ENCODE peak calls at places on chromosomes 6 and 20, in five cellular contexts. One of them, this sample, is unnamed.

GRCh38 chr6:37679539-37680476 is 17.9 kb downstream of the MDGA1 start:
- DNase-seq in stimulated activated CD4-positive, alpha-beta T cell treated with anti-CD3 and anti-CD28 coated beads, Interleukin-12 subunit alpha, Interleukin-12 subunit beta, amount 100 ng/mL, for 4 hours: no peak
- DNase-seq in iPS-NIHi11: peak; percentile 65
- DNase-seq in mucosa of gallbladder: no peak
- DNase-seq in KBM-7: no peak
- DNase-seq in this sample: no peak

GRCh38 chr6:169078399-169079145 is 175.1 kb downstream of the THBS2 start:
- DNase-seq in KBM-7: no peak
- DNase-seq in stimulated activated CD4-positive, alpha-beta T cell treated with anti-CD3 and anti-CD28 coated beads, Interleukin-12 subunit alpha, Interleukin-12 subunit beta, amount 100 ng/mL, for 4 hours: no peak
- DNase-seq in mucosa of gallbladder: no peak
- DNase-seq in iPS-NIHi11: no peak
- DNase-seq in this sample: no peak

GRCh38 chr6:127119361-127120108 is 1.1 kb downstream of the RSPO3 start:
- DNase-seq in mucosa of gallbladder: no peak
- DNase-seq in stimulated activated CD4-positive, alpha-beta T cell treated with anti-CD3 and anti-CD28 coated beads, Interleukin-12 subunit alpha, Interleukin-12 subunit beta, amount 100 ng/mL, for 4 hours: no peak
- DNase-seq in KBM-7: no peak
- DNase-seq in iPS-NIHi11: peak; percentile 50
- DNase-seq in this sample: no peak

GRCh38 chr6:155850408-155850841 is 394.8 kb upstream of the NOX3 start:
- DNase-seq in iPS-NIHi11: no peak
- DNase-seq in mucosa of gallbladder: no peak
- DNase-seq in KBM-7: no peak
- DNase-seq in stimulated activated CD4-positive, alpha-beta T cell treated with anti-CD3 and anti-CD28 coated beads, Interleukin-12 subunit alpha, Interleukin-12 subunit beta, amount 100 ng/mL, for 4 hours: no peak
- DNase-seq in this sample: no peak

GRCh38 chr20:58294497-58295455 is 14.7 kb upstream of the RAB22A start:
- DNase-seq in iPS-NIHi11: no peak
- DNase-seq in stimulated activated CD4-positive, alpha-beta T cell treated with anti-CD3 and anti-CD28 coated beads, Interleukin-12 subunit alpha, Interleukin-12 subunit beta, amount 100 ng/mL, for 4 hours: no peak
- DNase-seq in mucosa of gallbladder: no peak
- DNase-seq in KBM-7: no peak
- DNase-seq in this sample: no peak

GRCh38 chr6:159467473-159468041 is 225.5 kb downstream of the SOD2 start:
- DNase-seq in stimulated activated CD4-positive, alpha-beta T cell treated with anti-CD3 and anti-CD28 coated beads, Interleukin-12 subunit alpha, Interleukin-12 subunit beta, amount 100 ng/mL, for 4 hours: no peak
- DNase-seq in KBM-7: peak; percentile 3
- DNase-seq in iPS-NIHi11: no peak
- DNase-seq in mucosa of gallbladder: no peak
- DNase-seq in this sample: no peak

GRCh38 chr20:1330075-1330830 is 1.3 kb upstream of the SDCBP2 start:
- DNase-seq in KBM-7: no peak
- DNase-seq in mucosa of gallbladder: peak; percentile 89
- DNase-seq in iPS-NIHi11: no peak
- DNase-seq in stimulated activated CD4-positive, alpha-beta T cell treated with anti-CD3 and anti-CD28 coated beads, Interleukin-12 subunit alpha, Interleukin-12 subunit beta, amount 100 ng/mL, for 4 hours: no peak
- DNase-seq in this sample: peak; percentile 61

GRCh38 chr20:36470482-36471062 is 70.7 kb upstream of the MYL9 start:
- DNase-seq in KBM-7: no peak
- DNase-seq in stimulated activated CD4-positive, alpha-beta T cell treated with anti-CD3 and anti-CD28 coated beads, Interleukin-12 subunit alpha, Interleukin-12 subunit beta, amount 100 ng/mL, for 4 hours: no peak
- DNase-seq in mucosa of gallbladder: no peak
- DNase-seq in iPS-NIHi11: no peak
- DNase-seq in this sample: no peak

GRCh38 chr20:46523108-46523507 is 9.7 kb upstream of the ZNF334 start:
- DNase-seq in stimulated activated CD4-positive, alpha-beta T cell treated with anti-CD3 and anti-CD28 coated beads, Interleukin-12 subunit alpha, Interleukin-12 subunit beta, amount 100 ng/mL, for 4 hours: no peak
- DNase-seq in mucosa of gallbladder: peak; percentile 44
- DNase-seq in KBM-7: no peak
- DNase-seq in iPS-NIHi11: no peak
- DNase-seq in this sample: no peak

GRCh38 chr6:165636015-165636414 is 27.0 kb downstream of the PDE10A start:
- DNase-seq in iPS-NIHi11: no peak
- DNase-seq in stimulated activated CD4-positive, alpha-beta T cell treated with anti-CD3 and anti-CD28 coated beads, Interleukin-12 subunit alpha, Interleukin-12 subunit beta, amount 100 ng/mL, for 4 hours: no peak
- DNase-seq in KBM-7: no peak
- DNase-seq in mucosa of gallbladder: no peak
- DNase-seq in this sample: no peak

GRCh38 chr6:34273242-34273805 is 24.5 kb upstream of the SMIM29 start:
- DNase-seq in iPS-NIHi11: no peak
- DNase-seq in KBM-7: peak; percentile 93
- DNase-seq in mucosa of gallbladder: peak; percentile 20
- DNase-seq in stimulated activated CD4-positive, alpha-beta T cell treated with anti-CD3 and anti-CD28 coated beads, Interleukin-12 subunit alpha, Interleukin-12 subunit beta, amount 100 ng/mL, for 4 hours: no peak
- DNase-seq in this sample: no peak

GRCh38 chr20:63739129-63740069 is at the start of gene SLC2A4RG:
- DNase-seq in mucosa of gallbladder: peak; percentile 75
- DNase-seq in KBM-7: peak; percentile 51
- DNase-seq in iPS-NIHi11: peak; percentile 99
- DNase-seq in stimulated activated CD4-positive, alpha-beta T cell treated with anti-CD3 and anti-CD28 coated beads, Interleukin-12 subunit alpha, Interleukin-12 subunit beta, amount 100 ng/mL, for 4 hours: peak; percentile 67
- DNase-seq in this sample: peak; percentile 62

GRCh38 chr20:32563311-32564272 is 21.5 kb downstream of the NOL4L start:
- DNase-seq in KBM-7: no peak
- DNase-seq in stimulated activated CD4-positive, alpha-beta T cell treated with anti-CD3 and anti-CD28 coated beads, Interleukin-12 subunit alpha, Interleukin-12 subunit beta, amount 100 ng/mL, for 4 hours: no peak
- DNase-seq in mucosa of gallbladder: no peak
- DNase-seq in iPS-NIHi11: no peak
- DNase-seq in this sample: no peak

GRCh38 chr6:119442776-119443184 is 93.2 kb upstream of the MAN1A1 start:
- DNase-seq in iPS-NIHi11: no peak
- DNase-seq in KBM-7: peak; percentile 92
- DNase-seq in mucosa of gallbladder: peak; percentile 25
- DNase-seq in stimulated activated CD4-positive, alpha-beta T cell treated with anti-CD3 and anti-CD28 coated beads, Interleukin-12 subunit alpha, Interleukin-12 subunit beta, amount 100 ng/mL, for 4 hours: no peak
- DNase-seq in this sample: no peak

GRCh38 chr20:5864873-5865582 is 85.3 kb downstream of the TRMT6 start:
- DNase-seq in iPS-NIHi11: no peak
- DNase-seq in stimulated activated CD4-positive, alpha-beta T cell treated with anti-CD3 and anti-CD28 coated beads, Interleukin-12 subunit alpha, Interleukin-12 subunit beta, amount 100 ng/mL, for 4 hours: no peak
- DNase-seq in mucosa of gallbladder: no peak
- DNase-seq in KBM-7: no peak
- DNase-seq in this sample: peak; percentile 12

GRCh38 chr6:37783831-37784584 is 35.5 kb upstream of the ZFAND3 start:
- DNase-seq in mucosa of gallbladder: no peak
- DNase-seq in KBM-7: no peak
- DNase-seq in stimulated activated CD4-positive, alpha-beta T cell treated with anti-CD3 and anti-CD28 coated beads, Interleukin-12 subunit alpha, Interleukin-12 subunit beta, amount 100 ng/mL, for 4 hours: peak; percentile 20
- DNase-seq in iPS-NIHi11: no peak
- DNase-seq in this sample: no peak

GRCh38 chr6:25026723-25027122 is 91.0 kb upstream of the RIPOR2 start:
- DNase-seq in iPS-NIHi11: no peak
- DNase-seq in KBM-7: no peak
- DNase-seq in mucosa of gallbladder: no peak
- DNase-seq in stimulated activated CD4-positive, alpha-beta T cell treated with anti-CD3 and anti-CD28 coated beads, Interleukin-12 subunit alpha, Interleukin-12 subunit beta, amount 100 ng/mL, for 4 hours: no peak
- DNase-seq in this sample: no peak

GRCh38 chr20:46028772-46029371 is at the start of gene SLC12A5:
- DNase-seq in KBM-7: no peak
- DNase-seq in stimulated activated CD4-positive, alpha-beta T cell treated with anti-CD3 and anti-CD28 coated beads, Interleukin-12 subunit alpha, Interleukin-12 subunit beta, amount 100 ng/mL, for 4 hours: no peak
- DNase-seq in mucosa of gallbladder: no peak
- DNase-seq in iPS-NIHi11: no peak
- DNase-seq in this sample: no peak

GRCh38 chr6:13715444-13715883 is 3.8 kb upstream of the RANBP9 start:
- DNase-seq in iPS-NIHi11: no peak
- DNase-seq in mucosa of gallbladder: no peak
- DNase-seq in KBM-7: peak; percentile 43
- DNase-seq in stimulated activated CD4-positive, alpha-beta T cell treated with anti-CD3 and anti-CD28 coated beads, Interleukin-12 subunit alpha, Interleukin-12 subunit beta, amount 100 ng/mL, for 4 hours: no peak
- DNase-seq in this sample: no peak

GRCh38 chr6:126723541-126724170 is 383.7 kb downstream of the CENPW start:
- DNase-seq in KBM-7: no peak
- DNase-seq in stimulated activated CD4-positive, alpha-beta T cell treated with anti-CD3 and anti-CD28 coated beads, Interleukin-12 subunit alpha, Interleukin-12 subunit beta, amount 100 ng/mL, for 4 hours: no peak
- DNase-seq in mucosa of gallbladder: no peak
- DNase-seq in iPS-NIHi11: no peak
- DNase-seq in this sample: no peak

GRCh38 chr6:41416165-41416837 is 80.9 kb downstream of the NCR2 start:
- DNase-seq in stimulated activated CD4-positive, alpha-beta T cell treated with anti-CD3 and anti-CD28 coated beads, Interleukin-12 subunit alpha, Interleukin-12 subunit beta, amount 100 ng/mL, for 4 hours: no peak
- DNase-seq in KBM-7: no peak
- DNase-seq in mucosa of gallbladder: no peak
- DNase-seq in iPS-NIHi11: no peak
- DNase-seq in this sample: no peak

GRCh38 chr6:52286798-52287432 is 2.4 kb upstream of the MCM3 start:
- DNase-seq in iPS-NIHi11: peak; percentile 57
- DNase-seq in KBM-7: peak; percentile 80
- DNase-seq in stimulated activated CD4-positive, alpha-beta T cell treated with anti-CD3 and anti-CD28 coated beads, Interleukin-12 subunit alpha, Interleukin-12 subunit beta, amount 100 ng/mL, for 4 hours: peak; percentile 60
- DNase-seq in mucosa of gallbladder: peak; percentile 69
- DNase-seq in this sample: peak; percentile 42

GRCh38 chr6:45326698-45327417 is 1.3 kb upstream of the RUNX2 start:
- DNase-seq in iPS-NIHi11: no peak
- DNase-seq in stimulated activated CD4-positive, alpha-beta T cell treated with anti-CD3 and anti-CD28 coated beads, Interleukin-12 subunit alpha, Interleukin-12 subunit beta, amount 100 ng/mL, for 4 hours: no peak
- DNase-seq in KBM-7: no peak
- DNase-seq in mucosa of gallbladder: no peak
- DNase-seq in this sample: no peak

GRCh38 chr6:158026054-158026900 is 44.6 kb downstream of the SYNJ2 start:
- DNase-seq in KBM-7: peak; percentile 98
- DNase-seq in stimulated activated CD4-positive, alpha-beta T cell treated with anti-CD3 and anti-CD28 coated beads, Interleukin-12 subunit alpha, Interleukin-12 subunit beta, amount 100 ng/mL, for 4 hours: peak; percentile 71
- DNase-seq in iPS-NIHi11: peak; percentile 65
- DNase-seq in mucosa of gallbladder: peak; percentile 88
- DNase-seq in this sample: peak; percentile 85

GRCh38 chr6:21046276-21046675 is 512.0 kb downstream of the CDKAL1 start:
- DNase-seq in stimulated activated CD4-positive, alpha-beta T cell treated with anti-CD3 and anti-CD28 coated beads, Interleukin-12 subunit alpha, Interleukin-12 subunit beta, amount 100 ng/mL, for 4 hours: no peak
- DNase-seq in KBM-7: no peak
- DNase-seq in iPS-NIHi11: no peak
- DNase-seq in mucosa of gallbladder: peak; percentile 20
- DNase-seq in this sample: no peak

GRCh38 chr6:168342626-168343025 is 23.0 kb upstream of the DACT2 start:
- DNase-seq in iPS-NIHi11: peak; percentile 60
- DNase-seq in stimulated activated CD4-positive, alpha-beta T cell treated with anti-CD3 and anti-CD28 coated beads, Interleukin-12 subunit alpha, Interleukin-12 subunit beta, amount 100 ng/mL, for 4 hours: no peak
- DNase-seq in KBM-7: no peak
- DNase-seq in mucosa of gallbladder: peak; percentile 68
- DNase-seq in this sample: no peak

GRCh38 chr6:134115715-134116074 is 63.3 kb upstream of the SLC2A12 start:
- DNase-seq in stimulated activated CD4-positive, alpha-beta T cell treated with anti-CD3 and anti-CD28 coated beads, Interleukin-12 subunit alpha, Interleukin-12 subunit beta, amount 100 ng/mL, for 4 hours: no peak
- DNase-seq in mucosa of gallbladder: no peak
- DNase-seq in iPS-NIHi11: no peak
- DNase-seq in KBM-7: no peak
- DNase-seq in this sample: no peak

GRCh38 chr20:45014671-45015415 is 48.5 kb downstream of the STK4 start:
- DNase-seq in mucosa of gallbladder: no peak
- DNase-seq in iPS-NIHi11: no peak
- DNase-seq in stimulated activated CD4-positive, alpha-beta T cell treated with anti-CD3 and anti-CD28 coated beads, Interleukin-12 subunit alpha, Interleukin-12 subunit beta, amount 100 ng/mL, for 4 hours: no peak
- DNase-seq in KBM-7: no peak
- DNase-seq in this sample: no peak

GRCh38 chr6:135181333-135182119 is 418 bp downstream of the MYB start:
- DNase-seq in stimulated activated CD4-positive, alpha-beta T cell treated with anti-CD3 and anti-CD28 coated beads, Interleukin-12 subunit alpha, Interleukin-12 subunit beta, amount 100 ng/mL, for 4 hours: peak; percentile 4
- DNase-seq in iPS-NIHi11: peak; percentile 50
- DNase-seq in KBM-7: no peak
- DNase-seq in mucosa of gallbladder: no peak
- DNase-seq in this sample: peak; percentile 5

GRCh38 chr6:99592900-99593299 is 13.7 kb upstream of the PRDM13 start:
- DNase-seq in iPS-NIHi11: no peak
- DNase-seq in stimulated activated CD4-positive, alpha-beta T cell treated with anti-CD3 and anti-CD28 coated beads, Interleukin-12 subunit alpha, Interleukin-12 subunit beta, amount 100 ng/mL, for 4 hours: no peak
- DNase-seq in KBM-7: peak; percentile 41
- DNase-seq in mucosa of gallbladder: no peak
- DNase-seq in this sample: no peak